ENCODE peak calls at places on chromosome 3, in four cellular contexts. R is GM12878, W is A549, T is HepG2. C is an unnamed sample.

GRCh38 chr3:15205934-15206661 is at the start of gene CAPN7:
- DNase-seq in R (peak; percentile 67), W (peak; percentile 87), T (peak; percentile 85), C (peak; percentile 98)

GRCh38 chr3:187104956-187105355 is 34.3 kb downstream of the RPL39L start:
- DNase-seq in R (no peak), W (no peak), T (no peak), C (no peak)

GRCh38 chr3:149480326-149481017 is 6.0 kb downstream of the TM4SF4 start:
- DNase-seq in R (peak; percentile 52), W (peak; percentile 85), T (peak; percentile 85), C (peak; percentile 77)

GRCh38 chr3:115021061-115021460 is 126.0 kb downstream of the ZBTB20 start:
- DNase-seq in R (no peak), W (no peak), T (no peak), C (no peak)

GRCh38 chr3:139771331-139771730 is 93.6 kb upstream of the NMNAT3 start:
- DNase-seq in R (no peak), W (no peak), T (no peak), C (no peak)

GRCh38 chr3:118408431-118408830 is 626.2 kb downstream of the IGSF11 start:
- DNase-seq in R (no peak), W (no peak), T (no peak), C (no peak)

GRCh38 chr3:38588276-38588971 is 61.1 kb downstream of the SCN5A start:
- DNase-seq in R (no peak), W (no peak), T (no peak), C (no peak)

GRCh38 chr3:129952956-129953355 is 21.6 kb upstream of the TRH start:
- DNase-seq in R (no peak), W (no peak), T (no peak), C (no peak)

GRCh38 chr3:123122525-123123315 is 55.9 kb downstream of the PDIA5 start:
- DNase-seq in R (no peak), W (no peak), T (peak; percentile 18), C (no peak)

GRCh38 chr3:141303481-141304223 is 64.7 kb upstream of the ZBTB38 start:
- DNase-seq in R (peak; percentile 64), W (peak; percentile 69), T (peak; percentile 64), C (peak; percentile 66)

GRCh38 chr3:134609821-134610454 is 40.9 kb downstream of the KY start:
- DNase-seq in R (no peak), W (no peak), T (no peak), C (no peak)

GRCh38 chr3:15794303-15794771 is 3.4 kb downstream of the ANKRD28 start:
- DNase-seq in R (no peak), W (no peak), T (no peak), C (no peak)

GRCh38 chr3:188978772-188979171 is 193.0 kb upstream of the TPRG1 start:
- DNase-seq in R (no peak), W (peak; percentile 16), T (peak; percentile 15), C (no peak)
- TF ChIP-seq MAX in R (no peak), W (no peak), T (no peak), C (no peak)

DNA sequence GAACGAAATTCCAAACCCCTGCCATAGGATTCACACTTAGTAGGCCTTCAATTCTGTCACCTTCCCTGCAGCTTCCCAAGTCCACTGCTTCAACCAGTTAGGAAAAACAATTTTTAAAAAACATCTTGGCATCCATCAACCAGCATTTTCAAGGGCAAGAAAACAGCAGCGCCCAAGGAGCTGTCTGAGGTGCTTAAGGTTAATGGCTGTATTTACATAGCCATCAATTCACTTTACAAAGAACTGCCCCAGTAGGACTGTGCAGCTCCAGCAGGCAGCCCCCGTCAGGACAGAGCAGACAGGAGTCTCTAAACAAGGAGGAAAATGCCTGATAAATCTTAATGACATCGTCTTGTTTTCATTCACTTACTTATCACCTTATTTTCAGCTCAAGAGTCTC is 13.3 kb downstream of the TAFA4 start:
- DNase-seq in R (no peak), W (no peak), T (no peak), C (no peak)
- TF ChIP-seq PBX3 in R (no peak), W (no peak), T (no peak), C (no peak)

GRCh38 chr3:178561239-178561638 is 25.0 kb downstream of the KCNMB2 start:
- DNase-seq in R (no peak), W (no peak), T (no peak), C (no peak)

GRCh38 chr3:178558637-178559036 is 22.4 kb downstream of the KCNMB2 start:
- DNase-seq in R (no peak), W (no peak), T (no peak), C (no peak)

GRCh38 chr3:178560759-178561158 is 24.5 kb downstream of the KCNMB2 start:
- DNase-seq in R (no peak), W (no peak), T (no peak), C (no peak)

GRCh38 chr3:178562869-178563232 is 26.6 kb downstream of the KCNMB2 start:
- DNase-seq in R (no peak), W (no peak), T (no peak), C (no peak)

GRCh38 chr3:178562143-178562868 is 26.1 kb downstream of the KCNMB2 start:
- DNase-seq in R (no peak), W (no peak), T (no peak), C (no peak)
- TF ChIP-seq MAX in R (no peak), W (no peak), T (no peak), C (no peak)

DNA sequence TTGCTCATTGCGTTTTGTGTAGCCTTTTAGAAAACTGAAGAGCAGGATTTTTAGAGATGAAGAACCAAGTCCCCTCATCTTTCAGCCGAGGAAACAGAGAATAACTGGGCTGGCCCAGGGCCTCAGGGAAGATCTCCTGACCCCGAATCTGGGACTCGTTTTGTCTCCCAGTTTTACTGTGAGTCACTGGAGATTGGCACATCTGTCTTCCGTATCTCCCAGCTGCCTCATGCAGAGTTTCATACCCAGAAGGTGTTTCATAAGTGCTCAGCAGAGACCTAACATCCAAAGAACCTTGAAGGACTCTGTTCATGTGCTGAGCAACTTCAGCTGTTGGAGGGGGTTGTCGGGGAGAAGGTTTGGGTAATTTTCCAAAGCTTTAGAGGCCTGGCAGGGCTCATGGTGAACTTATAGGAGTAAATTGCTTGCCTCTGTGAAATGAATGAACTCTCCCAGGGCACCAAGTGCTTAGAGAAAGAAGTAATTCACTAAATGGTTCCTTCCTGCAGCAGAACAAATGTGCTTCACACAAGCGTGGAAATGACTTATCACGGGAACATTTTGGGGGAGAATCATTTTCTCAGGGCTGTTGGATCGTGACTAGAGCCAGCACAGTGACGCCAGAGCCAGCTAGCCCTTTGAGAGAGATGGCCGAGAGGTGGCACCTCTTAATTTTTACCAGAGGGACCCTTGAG is 121.5 kb downstream of the FAM43A start:
- DNase-seq in R (no peak), W (no peak), T (no peak), C (no peak)
- TF ChIP-seq PBX3 in R (no peak), W (no peak), T (no peak), C (no peak)

GRCh38 chr3:71504250-71505036 is 79.1 kb downstream of the FOXP1 start:
- DNase-seq in R (no peak), W (peak; percentile 85), T (no peak), C (no peak)
- TF ChIP-seq MAX in R (no peak), W (peak; percentile 67), T (no peak), C (peak; percentile 63)

GRCh38 chr3:183533410-183534132 is 21.9 kb downstream of the KLHL6 start:
- DNase-seq in R (no peak), W (no peak), T (no peak), C (no peak)

GRCh38 chr3:183537295-183537730 is 18.2 kb downstream of the KLHL6 start:
- DNase-seq in R (no peak), W (no peak), T (no peak), C (no peak)

GRCh38 chr3:183536238-183536880 is 19.1 kb downstream of the KLHL6 start:
- DNase-seq in R (peak; percentile 82), W (no peak), T (no peak), C (no peak)

GRCh38 chr3:183532620-183533409 is 22.7 kb downstream of the KLHL6 start:
- DNase-seq in R (no peak), W (no peak), T (no peak), C (no peak)

GRCh38 chr3:183534249-183534648 is 21.3 kb downstream of the KLHL6 start:
- DNase-seq in R (no peak), W (no peak), T (no peak), C (no peak)
- TF ChIP-seq PBX3 in R (no peak), W (no peak), T (no peak), C (no peak)

GRCh38 chr3:30913176-30913575 is 18.7 kb upstream of the GADL1 start:
- DNase-seq in R (no peak), W (no peak), T (no peak), C (no peak)
- TF ChIP-seq MAX in R (no peak), W (no peak), T (no peak), C (no peak)

GRCh38 chr3:189985938-189986337 is 134.8 kb downstream of the P3H2 start:
- DNase-seq in R (no peak), W (no peak), T (no peak), C (no peak)
- TF ChIP-seq PBX3 in R (no peak), W (no peak), T (no peak), C (no peak)

GRCh38 chr3:98522538-98523281 is at the start of gene CLDND1:
- DNase-seq in R (peak; percentile 88), W (peak; percentile 92), T (peak; percentile 91), C (peak; percentile 98)

GRCh38 chr3:98518816-98519215 is 3.9 kb downstream of the CLDND1 start:
- DNase-seq in R (no peak), W (no peak), T (no peak), C (no peak)

GRCh38 chr3:98514948-98515347 is 7.8 kb downstream of the CLDND1 start:
- DNase-seq in R (no peak), W (no peak), T (no peak), C (no peak)

GRCh38 chr3:98521897-98522537 is 685 bp downstream of the CLDND1 start:
- DNase-seq in R (no peak), W (peak; percentile 25), T (peak; percentile 32), C (peak; percentile 27)

GRCh38 chr3:98519351-98519750 is 3.4 kb downstream of the CLDND1 start:
- DNase-seq in R (no peak), W (no peak), T (no peak), C (no peak)
- TF ChIP-seq MAX in R (no peak), W (no peak), T (no peak), C (no peak)

DNA sequence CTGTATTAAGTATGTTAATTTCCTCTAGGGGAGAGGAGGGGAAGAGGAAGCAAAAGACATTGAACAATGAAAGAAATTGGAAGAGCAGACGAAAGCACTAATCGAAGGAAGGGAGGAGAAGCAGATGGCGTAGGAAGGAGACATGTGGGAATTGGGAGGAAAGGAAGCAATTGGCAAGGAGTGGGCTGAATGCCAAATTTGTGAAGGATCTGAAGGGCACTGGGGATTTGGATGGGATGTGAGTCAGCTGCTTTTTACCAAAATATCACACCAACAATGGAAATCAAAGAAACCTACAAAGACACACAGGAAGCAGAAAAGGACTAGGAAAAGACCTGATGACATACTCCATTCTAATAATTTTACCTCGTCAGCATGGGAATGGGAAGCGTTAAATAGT is 1029.8 kb downstream of the ROBO1 start:
- DNase-seq in R (no peak), W (no peak), T (no peak), C (no peak)
- TF ChIP-seq PBX3 in R (no peak), W (no peak), T (no peak), C (no peak)

C was measured in SK-N-SH.